ENCODE peak calls at places on chromosomes 3 and 15, in five cellular contexts. S, E, H, A and Y are unnamed samples. For H3K9me3, the result is how much of the 10 kb centered on the place peaks cover.

GRCh38 chr15:78012643-78013077 is 64.9 kb downstream of the TBC1D2B start:
- DNase-seq in S (no peak), H (no peak), A (peak), E (no peak), Y (no peak)

GRCh38 chr3:19811689-19812088 is 122.3 kb downstream of the EFHB start:
- DNase-seq in H (no peak), A (no peak), S (no peak), E (no peak), Y (no peak)

GRCh38 chr15:65026756-65027155 is 2.7 kb downstream of the MTFMT start:
- DNase-seq in E (no peak), A (no peak), S (no peak), H (no peak), Y (no peak)

GRCh38 chr3:52083556-52084087 is 27.3 kb upstream of the DUSP7 start:
- DNase-seq in H (peak), S (no peak), A (no peak), E (no peak), Y (no peak)

GRCh38 chr3:64740232-64740631 is 52.4 kb upstream of the ADAMTS9 start:
- DNase-seq in E (no peak), S (no peak), A (no peak), H (no peak), Y (no peak)

GRCh38 chr15:62138124-62138523 is 27.0 kb downstream of the C2CD4B start:
- DNase-seq in A (no peak), H (no peak), S (no peak), E (no peak), Y (no peak)

GRCh38 chr3:79086514-79086913 is 681.3 kb downstream of the ROBO1 start:
- DNase-seq in H (no peak), A (no peak), E (peak), S (peak), Y (no peak)

GRCh38 chr3:38020342-38020726 is 9.1 kb downstream of the PLCD1 start:
- DNase-seq in E (no peak), A (no peak), S (no peak), H (no peak), Y (no peak)

GRCh38 chr3:32457971-32458471 is 44.6 kb downstream of the CMTM6 start:
- DNase-seq in H (no peak), S (peak), A (no peak), E (no peak), Y (peak)

GRCh38 chr3:184472723-184473419 is 88.7 kb upstream of the EPHB3 start:
- DNase-seq in H (no peak), A (no peak), S (peak), E (no peak), Y (no peak)

GRCh38 chr3:115843206-115843605 is 219.9 kb downstream of the GAP43 start:
- DNase-seq in E (no peak), A (no peak), H (no peak), S (no peak), Y (no peak)

GRCh38 chr3:27632431-27633223 is 89.5 kb downstream of the EOMES start:
- DNase-seq in H (peak), A (peak), S (no peak), E (peak), Y (peak)

GRCh38 chr15:62889734-62890505 is 152.6 kb upstream of the TPM1 start:
- DNase-seq in E (no peak), A (no peak), S (no peak), H (no peak), Y (no peak)

GRCh38 chr3:102544741-102545140 is 109.9 kb downstream of the ZPLD1 start:
- DNase-seq in A (no peak), S (no peak), E (no peak), H (no peak), Y (no peak)

GRCh38 chr3:27905625-27906024 is 183.5 kb upstream of the EOMES start:
- DNase-seq in H (no peak), S (no peak), E (no peak), A (no peak), Y (no peak)

GRCh38 chr3:8739757-8740508 is 6.3 kb downstream of the CAV3 start:
- DNase-seq in H (no peak), S (no peak), A (no peak), E (no peak), Y (no peak)

GRCh38 chr3:180983136-180983535 is 6.4 kb downstream of the DNAJC19 start:
- DNase-seq in H (no peak), E (no peak), S (no peak), A (no peak), Y (no peak)

GRCh38 chr15:62647195-62647865 is 395.2 kb upstream of the TPM1 start:
- DNase-seq in A (no peak), H (no peak), S (no peak), E (no peak), Y (no peak)

GRCh38 chr15:24764375-24765171 is 89.0 kb downstream of the NPAP1 start:
- DNase-seq in H (no peak), S (no peak), A (no peak), E (no peak), Y (no peak)
- H3K9me3 ChIP-seq in H (under half), S (under half), A (under half), E (under half), Y (under half)

DNA sequence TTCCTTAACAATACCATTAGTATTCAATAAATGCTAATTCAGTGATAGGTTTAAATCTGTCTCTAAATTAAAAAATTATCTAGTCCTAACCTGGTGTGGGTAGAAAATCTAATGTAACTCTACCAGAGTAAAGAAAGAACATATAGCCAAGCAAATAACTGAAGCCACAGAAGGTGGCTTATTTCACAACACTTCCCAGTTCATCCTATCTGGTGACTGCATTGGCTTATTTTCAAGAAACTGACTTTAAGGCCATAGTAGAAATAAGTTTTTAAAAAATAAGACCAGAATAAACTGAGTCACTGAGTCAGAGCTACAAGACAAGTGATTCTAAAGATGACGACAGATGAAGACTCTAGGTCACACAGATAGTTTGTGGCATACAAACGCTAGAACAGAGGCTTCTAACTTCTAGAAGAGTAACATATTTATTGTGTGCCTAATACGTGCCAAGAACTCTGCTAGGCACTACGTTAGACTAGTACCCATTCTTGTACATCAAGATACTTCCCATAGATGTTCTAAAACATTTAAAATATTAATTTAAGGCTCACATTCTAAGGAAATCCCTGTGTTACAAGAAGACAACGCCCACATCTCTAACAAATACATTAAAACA is 25.9 kb downstream of the TMCC1 start:
- DNase-seq in S (no peak), H (no peak), A (no peak), E (no peak), Y (no peak)
- H3K9me3 ChIP-seq in S (under half), H (under half), A (under half), E (under half), Y (under half)

GRCh38 chr3:41243183-41243582 is 43.9 kb downstream of the CTNNB1 start:
- DNase-seq in H (no peak), E (no peak), A (no peak), S (no peak), Y (no peak)
- H3K9me3 ChIP-seq in H (under half), E (under half), A (under half), S (under half), Y (under half)

DNA sequence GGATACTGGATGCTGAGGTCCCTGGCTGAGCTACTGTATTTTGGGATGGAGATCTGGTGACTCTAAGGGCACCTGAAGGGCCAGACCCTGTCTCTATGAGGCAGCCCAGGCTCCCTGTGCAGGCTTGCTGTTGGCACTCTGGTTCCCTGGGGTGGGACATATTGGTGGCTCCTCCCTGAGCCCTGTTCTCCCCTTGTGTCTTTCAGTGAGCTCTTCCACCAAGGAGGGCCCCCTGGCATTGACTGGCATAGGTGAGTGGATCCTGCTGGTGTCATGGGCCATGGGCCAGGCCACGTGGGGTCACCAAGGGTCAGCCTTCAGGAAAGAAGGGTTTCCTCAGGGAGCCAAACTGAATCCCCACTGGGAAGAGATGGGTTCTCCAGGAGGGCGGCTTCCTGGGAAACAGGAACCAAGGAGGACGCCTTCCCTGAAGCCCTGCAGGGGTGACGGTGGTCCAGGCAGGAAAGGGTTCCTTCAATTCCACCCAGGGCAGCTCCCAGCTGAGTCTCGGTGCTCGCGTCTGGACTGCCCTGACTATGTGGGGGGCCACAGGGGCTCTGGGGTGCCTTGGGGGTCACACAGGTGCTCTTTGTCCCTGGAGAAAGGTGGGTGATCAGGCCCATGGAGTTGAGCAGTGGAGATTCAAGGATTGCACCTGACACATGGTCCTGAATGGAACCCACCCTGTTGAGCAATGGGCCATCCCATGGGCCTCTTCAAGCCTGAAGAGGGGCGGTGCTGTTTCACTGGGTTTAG is 220.4 kb downstream of the SNRPN start:
- DNase-seq in H (peak), E (no peak), S (no peak), A (peak), Y (no peak)
- H3K9me3 ChIP-seq in H (half or more), E (under half), S (under half), A (under half), Y (under half)

DNA sequence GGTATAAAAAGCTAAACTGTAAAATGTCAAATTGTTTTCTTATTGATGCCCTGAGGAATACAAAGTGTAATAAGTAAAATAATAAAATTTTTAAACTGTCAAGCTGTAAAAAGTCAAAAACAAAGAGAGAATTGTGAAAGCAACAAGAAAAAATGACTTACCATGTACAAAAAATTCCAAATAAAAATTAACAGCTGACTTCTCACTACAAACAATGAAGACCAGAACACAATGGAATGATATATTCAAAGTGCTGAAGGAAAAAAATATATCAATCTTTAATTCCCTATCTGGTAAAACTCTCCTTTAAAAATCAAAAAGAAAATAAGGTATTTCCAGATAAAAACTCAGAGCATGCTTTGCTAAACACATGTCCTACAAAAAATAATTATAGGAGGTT is 883.5 kb downstream of the IGSF11 start:
- DNase-seq in E (no peak), A (no peak), H (no peak), S (no peak), Y (no peak)
- H3K9me3 ChIP-seq in E (under half), A (under half), H (under half), S (under half), Y (under half)

DNA sequence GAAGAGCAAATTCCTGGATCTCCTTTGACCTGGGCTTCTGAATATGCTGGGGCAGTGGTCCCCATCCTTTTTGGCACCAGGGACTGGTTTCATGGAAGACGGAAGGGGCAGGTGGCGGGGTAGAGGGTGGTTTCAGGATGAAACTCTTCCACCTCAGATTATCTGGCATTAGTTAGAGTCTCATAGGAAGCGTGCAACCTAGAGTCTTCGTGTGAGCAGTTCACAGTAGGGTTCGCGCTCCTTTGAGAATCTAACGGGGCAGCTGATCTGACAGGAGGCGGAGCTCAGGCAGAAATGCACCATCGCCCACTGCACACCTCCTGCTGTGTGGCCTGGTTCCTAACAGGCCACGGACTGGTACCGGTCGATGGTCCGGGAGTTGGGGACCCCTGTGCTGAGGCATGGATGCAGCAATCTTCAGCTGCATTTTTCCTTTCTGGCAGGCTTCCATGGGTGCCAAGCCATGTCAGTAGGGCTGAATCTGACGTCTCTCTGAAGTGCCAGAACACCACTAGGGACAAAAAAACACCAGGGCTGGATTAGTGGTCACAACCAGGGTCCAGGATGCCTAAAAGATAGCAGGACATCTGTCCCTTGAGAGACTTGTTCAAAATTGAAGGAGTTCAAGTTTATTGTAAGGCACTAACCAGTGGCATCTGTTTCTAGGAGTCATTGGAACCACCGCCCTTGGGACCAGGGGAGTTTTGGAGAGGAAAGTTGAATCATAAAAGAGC is 8.4 kb upstream of the GOLGB1 start:
- DNase-seq in S (no peak), H (no peak), A (no peak), E (no peak), Y (no peak)
- H3K9me3 ChIP-seq in S (under half), H (under half), A (under half), E (under half), Y (under half)

DNA sequence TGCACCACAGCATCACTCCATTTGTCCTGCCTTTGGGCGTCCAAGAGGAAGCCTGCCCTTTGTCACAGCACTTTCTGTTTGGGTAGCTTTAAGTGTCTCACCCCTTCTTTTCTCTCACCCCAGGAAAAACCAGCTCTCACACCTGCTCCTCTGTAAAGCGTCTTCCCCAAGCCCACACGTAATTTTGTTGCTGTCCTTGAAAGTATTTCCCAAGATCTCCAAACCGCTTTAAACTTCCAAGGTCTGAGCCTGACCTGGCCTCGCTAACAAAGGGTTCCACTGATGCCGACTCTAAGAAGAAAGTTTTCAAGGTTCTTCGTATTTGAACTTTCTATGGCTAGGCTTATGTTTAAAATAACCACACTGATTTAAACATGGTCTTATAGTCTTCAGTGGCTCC is 5.3 kb downstream of the ABHD2 start:
- DNase-seq in S (no peak), H (no peak), E (no peak), A (no peak), Y (no peak)
- H3K9me3 ChIP-seq in S (under half), H (under half), E (under half), A (under half), Y (under half)